ENCODE peak calls at places on chromosome 17, in six cellular contexts. F is A172; I is tibial artery; A is stimulated activated CD4-positive, alpha-beta T cell treated with anti-CD3 and anti-CD28 coated beads, Interleukin-2, amount 100 ng/mL, for 4 hours; M is cardiac fibroblast; R is stimulated activated CD8-positive, alpha-beta memory T cell treated with anti-CD3 and anti-CD28 coated beads, Interleukin-4, amount 100 ng/mL, for 1 hour. S is an unnamed sample.

GRCh38 chr17:65183736-65184135 is 46.6 kb downstream of the RGS9 start:
- DNase-seq in F (peak), I (no peak), A (no peak), M (peak), R (no peak), S (no peak)

GRCh38 chr17:67716405-67716798 is 1.3 kb upstream of the NOL11 start:
- DNase-seq in F (no peak), I (no peak), A (no peak), M (no peak), R (no peak), S (no peak)

GRCh38 chr17:39609416-39610025 is 1.8 kb upstream of the NEUROD2 start:
- DNase-seq in F (no peak), I (no peak), A (no peak), M (no peak), R (no peak), S (no peak)

GRCh38 chr17:62194401-62194800 is 129.3 kb upstream of the MED13 start:
- DNase-seq in F (no peak), I (no peak), A (no peak), M (no peak), R (no peak), S (no peak)

GRCh38 chr17:45677770-45678169 is 106.3 kb upstream of the CRHR1 start:
- DNase-seq in F (peak), I (no peak), A (no peak), M (no peak), R (no peak), S (no peak)

GRCh38 chr17:48555183-48555615 is 10.3 kb upstream of the HOXB2 start:
- DNase-seq in F (peak), I (no peak), A (no peak), M (peak), R (no peak), S (no peak)

GRCh38 chr17:43868236-43868994 is 21.4 kb downstream of the CD300LG start:
- DNase-seq in F (no peak), I (no peak), A (no peak), M (no peak), R (no peak), S (no peak)

GRCh38 chr17:75773808-75774470 is 8.9 kb upstream of the GALK1 start:
- DNase-seq in F (no peak), I (no peak), A (no peak), M (no peak), R (no peak), S (no peak)

GRCh38 chr17:39736319-39737165 is 1.2 kb upstream of the GRB7 start:
- DNase-seq in F (peak), I (no peak), A (no peak), M (no peak), R (no peak), S (no peak)

GRCh38 chr17:685006-685405 is 29.6 kb downstream of the VPS53 start:
- DNase-seq in F (no peak), I (no peak), A (no peak), M (no peak), R (no peak), S (no peak)

GRCh38 chr17:17364338-17364667 is 61.1 kb downstream of the NT5M start:
- DNase-seq in F (no peak), I (no peak), A (no peak), M (no peak), R (no peak), S (no peak)

GRCh38 chr17:47902039-47902744 is 6.2 kb downstream of the SP2 start:
- DNase-seq in F (no peak), I (no peak), A (no peak), M (no peak), R (no peak), S (no peak)

GRCh38 chr17:8212312-8213180 is 2.2 kb upstream of the AURKB start:
- DNase-seq in F (peak), I (no peak), A (no peak), M (no peak), R (no peak), S (no peak)

GRCh38 chr17:79413591-79413990 is 197.3 kb downstream of the RBFOX3 start:
- DNase-seq in F (no peak), I (no peak), A (no peak), M (no peak), R (no peak), S (peak)

GRCh38 chr17:72249441-72249840 is 128.6 kb downstream of the SOX9 start:
- DNase-seq in F (peak), I (no peak), A (no peak), M (no peak), R (no peak), S (no peak)

GRCh38 chr17:72387487-72387886 is 266.7 kb downstream of the SOX9 start:
- DNase-seq in F (peak), I (no peak), A (no peak), M (peak), R (no peak), S (no peak)

GRCh38 chr17:2122641-2123302 is 67.9 kb downstream of the HIC1 start:
- DNase-seq in F (no peak), I (peak), A (no peak), M (peak), R (no peak), S (no peak)

GRCh38 chr17:42098747-42099399 is 600 bp upstream of the ZNF385C start:
- DNase-seq in F (no peak), I (no peak), A (no peak), M (no peak), R (no peak), S (no peak)

GRCh38 chr17:71422968-71423367 is 697.9 kb upstream of the SOX9 start:
- DNase-seq in F (no peak), I (no peak), A (no peak), M (no peak), R (no peak), S (no peak)

GRCh38 chr17:81313776-81314409 is 18.8 kb upstream of the SLC38A10 start:
- DNase-seq in F (no peak), I (no peak), A (no peak), M (no peak), R (no peak), S (no peak)

GRCh38 chr17:2749058-2749783 is at the start of gene CCDC92B:
- DNase-seq in F (no peak), I (no peak), A (no peak), M (no peak), R (no peak), S (no peak)

GRCh38 chr17:71966055-71966454 is 154.8 kb upstream of the SOX9 start:
- DNase-seq in F (no peak), I (no peak), A (no peak), M (no peak), R (no peak), S (no peak)

GRCh38 chr17:62052765-62053338 is 12.2 kb downstream of the MED13 start:
- DNase-seq in F (no peak), I (no peak), A (no peak), M (no peak), R (no peak), S (no peak)

GRCh38 chr17:60627113-60627512 is 27.1 kb downstream of the PPM1D start:
- DNase-seq in F (no peak), I (no peak), A (no peak), M (no peak), R (no peak), S (no peak)

GRCh38 chr17:50263293-50264262 is 10.7 kb upstream of the TMEM92 start:
- DNase-seq in F (no peak), I (no peak), A (no peak), M (no peak), R (no peak), S (no peak)

GRCh38 chr17:79891113-79891730 is 52.0 kb upstream of the CBX4 start:
- DNase-seq in F (no peak), I (no peak), A (no peak), M (no peak), R (no peak), S (no peak)

GRCh38 chr17:7220593-7221280 is 999 bp downstream of the ACADVL start:
- DNase-seq in F (peak), I (peak), A (peak), M (peak), R (no peak), S (no peak)

GRCh38 chr17:31254654-31255053 is 42.4 kb downstream of the OMG start:
- DNase-seq in F (no peak), I (no peak), A (no peak), M (no peak), R (no peak), S (no peak)

GRCh38 chr17:12952012-12952411 is 65.8 kb downstream of the ELAC2 start:
- DNase-seq in F (no peak), I (no peak), A (no peak), M (no peak), R (no peak), S (no peak)

GRCh38 chr17:62179525-62180161 is 114.6 kb upstream of the MED13 start:
- DNase-seq in F (peak), I (no peak), A (no peak), M (peak), R (no peak), S (no peak)

GRCh38 chr17:68738044-68738443 is 136.9 kb upstream of the FAM20A start:
- DNase-seq in F (no peak), I (no peak), A (no peak), M (peak), R (no peak), S (no peak)

GRCh38 chr17:37506678-37507077 is 17.0 kb downstream of the DUSP14 start:
- DNase-seq in F (peak), I (no peak), A (no peak), M (peak), R (no peak), S (no peak)

GRCh38 chr17:50511058-50511457 is 2.8 kb downstream of the MYCBPAP start:
- DNase-seq in F (peak), I (no peak), A (no peak), M (no peak), R (no peak), S (no peak)

S was measured in C1 segment of cervical spinal cord.